ENCODE peak calls at places on chromosomes 13 and 19, in nine cellular contexts. N is activated CD4-positive, CD25-positive, alpha-beta regulatory T cell treated with anti-CD3 and anti-CD28 coated beads, Interleukin-2, amount 50 U/mL, for 16 hours; P is lower leg skin; E is IMR-90; S is stimulated activated CD4-positive, alpha-beta T cell treated with anti-CD3 and anti-CD28 coated beads, Interleukin-1b, Interleukin-23, amount 100 ng/mL, for 24 hours; B is amniotic epithelial cell; A is nucleus accumbens; O is NCI-H774; R is HAP-1. U is an unnamed sample.

GRCh38 chr13:93286047-93286446 is 59.4 kb downstream of the GPC6 start:
- DNase-seq in A (no peak), R (no peak), P (no peak), N (no peak), E (no peak), S (no peak), B (no peak), O (no peak), U (no peak)

GRCh38 chr19:18311495-18311894 is 11.4 kb downstream of the LSM4 start:
- DNase-seq in P (no peak), E (no peak), N (no peak), S (no peak), B (no peak), A (no peak), R (no peak), O (no peak), U (no peak)

GRCh38 chr13:108346376-108346775 is 76.9 kb downstream of the TNFSF13B start:
- DNase-seq in E (no peak), B (no peak), R (no peak), P (no peak), O (no peak), A (no peak), S (no peak), N (no peak), U (no peak)

GRCh38 chr13:44231786-44232516 is 141.7 kb upstream of the SERP2 start:
- DNase-seq in S (no peak), B (peak), A (no peak), E (peak), P (peak), O (peak), R (no peak), N (no peak), U (no peak)

GRCh38 chr13:30718661-30719520 is 16.5 kb upstream of the ALOX5AP start:
- DNase-seq in B (peak), P (no peak), O (no peak), E (peak), R (no peak), A (no peak), S (no peak), N (no peak), U (no peak)

GRCh38 chr19:29380581-29380980 is 145.2 kb upstream of the VSTM2B start:
- DNase-seq in P (no peak), E (no peak), S (no peak), N (no peak), O (no peak), A (no peak), B (no peak), R (no peak), U (no peak)

GRCh38 chr19:862529-863304 is 3.3 kb downstream of the CFD start:
- DNase-seq in S (peak), B (no peak), A (no peak), P (peak), N (peak), O (no peak), E (peak), R (peak), U (no peak)

GRCh38 chr19:35040826-35041547 is 534 bp upstream of the HPN start:
- DNase-seq in B (peak), S (no peak), A (peak), N (no peak), R (peak), E (no peak), P (peak), O (no peak), U (no peak)

GRCh38 chr13:112444001-112444311 is 67.8 kb downstream of the SPACA7 start:
- DNase-seq in S (peak), E (peak), R (peak), A (peak), N (no peak), B (peak), O (peak), P (no peak), U (no peak)

GRCh38 chr19:51157265-51157664 is 15.2 kb downstream of the SIGLEC7 start:
- DNase-seq in O (no peak), S (no peak), B (no peak), R (no peak), A (no peak), E (no peak), P (no peak), N (no peak), U (no peak)

GRCh38 chr13:91659583-91660415 is 261.4 kb downstream of the GPC5 start:
- DNase-seq in E (no peak), B (no peak), A (no peak), R (no peak), S (no peak), P (no peak), O (no peak), N (no peak), U (no peak)

GRCh38 chr19:47826800-47827199 is 5.1 kb downstream of the CRX start:
- DNase-seq in B (no peak), N (no peak), A (no peak), O (no peak), R (no peak), E (no peak), S (no peak), P (no peak), U (no peak)

GRCh38 chr19:55546822-55547614 is 1.7 kb upstream of the SBK3 start:
- DNase-seq in N (no peak), A (no peak), S (no peak), P (peak), E (peak), R (no peak), O (no peak), B (peak), U (no peak)

GRCh38 chr13:40476175-40476958 is 190.1 kb downstream of the FOXO1 start:
- DNase-seq in O (no peak), N (no peak), S (no peak), A (no peak), B (peak), R (no peak), E (no peak), P (no peak), U (no peak)

GRCh38 chr19:13557756-13558398 is 51.6 kb upstream of the CACNA1A start:
- DNase-seq in R (no peak), S (no peak), A (no peak), E (no peak), N (no peak), P (no peak), B (no peak), O (no peak), U (no peak)

GRCh38 chr13:111552891-111553637 is 232.6 kb downstream of the TEX29 start:
- DNase-seq in A (no peak), B (no peak), P (no peak), E (no peak), R (no peak), N (no peak), O (no peak), S (no peak), U (no peak)

GRCh38 chr13:44474122-44474910 is 100.7 kb downstream of the SERP2 start:
- DNase-seq in P (no peak), N (no peak), E (peak), B (no peak), O (no peak), S (no peak), A (no peak), R (no peak), U (no peak)

GRCh38 chr13:98143601-98144500 is 957 bp downstream of the FARP1 start:
- DNase-seq in B (peak), S (no peak), O (no peak), N (no peak), R (peak), P (peak), A (no peak), E (peak), U (no peak)

GRCh38 chr19:44925114-44925891 is 10.9 kb downstream of the APOC1 start:
- DNase-seq in R (no peak), A (peak), P (peak), E (peak), O (no peak), B (peak), N (no peak), S (no peak), U (no peak)

GRCh38 chr13:31200636-31200970 is 828 bp downstream of the B3GLCT start:
- DNase-seq in O (peak), B (no peak), A (peak), P (peak), N (peak), E (no peak), R (peak), S (no peak), U (no peak)

GRCh38 chr13:99063952-99064351 is 86.1 kb upstream of the DOCK9 start:
- DNase-seq in R (no peak), O (no peak), A (no peak), B (peak), N (no peak), E (peak), S (no peak), P (no peak), U (no peak)

GRCh38 chr13:29861694-29862110 is 11.3 kb upstream of the UBL3 start:
- DNase-seq in A (no peak), S (no peak), B (peak), P (no peak), R (no peak), O (no peak), E (peak), N (no peak), U (no peak)

GRCh38 chr13:32284927-32285632 is 30.1 kb downstream of the ZAR1L start:
- DNase-seq in P (no peak), E (peak), S (no peak), B (peak), A (no peak), N (no peak), O (no peak), R (peak), U (peak)

GRCh38 chr13:52969373-52969772 is 59.2 kb upstream of the OLFM4 start:
- DNase-seq in O (no peak), N (no peak), R (no peak), A (no peak), P (no peak), S (no peak), E (no peak), B (no peak), U (no peak)

GRCh38 chr19:2268480-2268830 is 12.2 kb upstream of the JSRP1 start:
- DNase-seq in B (no peak), E (no peak), R (no peak), N (no peak), O (no peak), A (no peak), S (no peak), P (no peak), U (no peak)

GRCh38 chr19:11856568-11857264 is 8.2 kb downstream of the ZNF439 start:
- DNase-seq in R (no peak), E (no peak), O (no peak), S (no peak), N (no peak), A (no peak), P (peak), B (no peak), U (no peak)

GRCh38 chr19:3375221-3376088 is 9.1 kb downstream of the NFIC start:
- DNase-seq in N (no peak), S (no peak), E (peak), R (no peak), B (no peak), A (peak), O (no peak), P (peak), U (no peak)

GRCh38 chr19:18589380-18590272 is 1.0 kb downstream of the REX1BD start:
- DNase-seq in A (peak), O (peak), E (peak), R (peak), P (no peak), B (peak), N (peak), S (no peak), U (peak)

GRCh38 chr13:66914155-66914554 is 316.0 kb downstream of the PCDH9 start:
- DNase-seq in A (no peak), S (no peak), B (no peak), P (no peak), E (peak), O (no peak), R (no peak), N (no peak), U (no peak)

GRCh38 chr13:52847322-52847681 is 1.1 kb downstream of the PCDH8 start:
- DNase-seq in O (no peak), A (no peak), P (no peak), B (no peak), R (no peak), E (no peak), S (no peak), N (no peak), U (no peak)